ENCODE peak calls at places on chromosome 17, in ten cellular contexts. X, U, R, D, A, Z, W, M, T and Y are unnamed samples.

GRCh38 chr17:44865921-44866320 is 18.2 kb downstream of the HIGD1B start:
- DNase-seq in A (no peak), M (no peak), D (no peak), W (no peak), T (no peak), X (no peak), U (peak), Z (peak), R (no peak), Y (no peak)

GRCh38 chr17:74259667-74260524 is 14.1 kb upstream of the DNAI2 start:
- DNase-seq in W (no peak), A (no peak), M (no peak), U (no peak), D (no peak), R (no peak), T (no peak), Z (peak), X (no peak), Y (no peak)

GRCh38 chr17:7253082-7253481 is 1.1 kb downstream of the ELP5 start:
- DNase-seq in T (no peak), D (no peak), R (no peak), W (no peak), X (no peak), U (no peak), M (no peak), Z (no peak), A (no peak), Y (no peak)

GRCh38 chr17:40456396-40456951 is 13.2 kb downstream of the IGFBP4 start:
- DNase-seq in A (no peak), R (no peak), T (no peak), Z (no peak), W (no peak), D (no peak), M (no peak), U (no peak), X (peak), Y (no peak)

GRCh38 chr17:63838586-63839184 is 3.8 kb downstream of the SMARCD2 start:
- DNase-seq in T (peak), D (no peak), W (no peak), X (peak), M (peak), A (peak), U (no peak), Z (no peak), R (no peak), Y (peak)

GRCh38 chr17:61208301-61209098 is 191.1 kb upstream of the TBX2 start:
- DNase-seq in R (no peak), X (no peak), A (no peak), M (no peak), U (no peak), W (no peak), T (no peak), Z (no peak), D (no peak), Y (no peak)

GRCh38 chr17:80477647-80478478 is 1.5 kb upstream of the NPTX1 start:
- DNase-seq in U (no peak), A (no peak), R (no peak), T (no peak), M (no peak), W (no peak), X (no peak), D (no peak), Z (no peak), Y (no peak)

GRCh38 chr17:72890711-72891110 is 201.8 kb downstream of the SLC39A11 start:
- DNase-seq in D (no peak), X (no peak), M (no peak), A (no peak), W (no peak), Z (peak), R (no peak), U (no peak), T (no peak), Y (no peak)

GRCh38 chr17:82598256-82599011 is 49.8 kb downstream of the WDR45B start:
- DNase-seq in M (no peak), U (peak), X (no peak), W (no peak), T (no peak), D (no peak), A (no peak), R (no peak), Z (peak), Y (no peak)

GRCh38 chr17:43673516-43674323 is 12.0 kb upstream of the MEOX1 start:
- DNase-seq in M (no peak), X (peak), A (peak), U (no peak), T (peak), W (peak), D (peak), Z (peak), R (peak), Y (peak)

GRCh38 chr17:55751720-55752250 is 934 bp downstream of the PCTP start:
- DNase-seq in D (no peak), M (no peak), R (no peak), X (no peak), W (no peak), U (no peak), T (no peak), A (no peak), Z (no peak), Y (no peak)

GRCh38 chr17:22193113-22193512 is 500.8 kb downstream of the KCNJ18 start:
- DNase-seq in D (no peak), X (no peak), W (no peak), U (no peak), M (no peak), R (no peak), T (no peak), Z (no peak), A (no peak), Y (no peak)

GRCh38 chr17:28949185-28950016 is 1.9 kb downstream of the PHF12 start:
- DNase-seq in A (no peak), R (peak), M (no peak), Z (no peak), D (peak), X (peak), U (no peak), T (peak), W (peak), Y (no peak)

GRCh38 chr17:47935961-47936360 is 5.4 kb upstream of the PNPO start:
- DNase-seq in U (peak), X (no peak), Z (peak), M (no peak), W (no peak), D (no peak), A (no peak), T (no peak), R (no peak), Y (no peak)

GRCh38 chr17:72529386-72529785 is 408.6 kb downstream of the SOX9 start:
- DNase-seq in A (no peak), D (no peak), U (no peak), X (no peak), T (no peak), R (no peak), M (no peak), W (no peak), Z (no peak), Y (no peak)

GRCh38 chr17:28406478-28406824 is 439 bp upstream of the SLC46A1 start:
- DNase-seq in T (no peak), A (no peak), Z (no peak), W (no peak), X (no peak), U (no peak), R (no peak), M (no peak), D (no peak), Y (no peak)

GRCh38 chr17:28982191-28982793 is 23.5 kb downstream of the SEZ6 start:
- DNase-seq in W (peak), A (no peak), R (peak), M (no peak), X (no peak), T (peak), U (no peak), D (peak), Z (peak), Y (peak)

GRCh38 chr17:34251186-34251585 is 3.9 kb upstream of the CCL2 start:
- DNase-seq in A (no peak), M (no peak), Z (no peak), X (no peak), T (no peak), R (no peak), U (no peak), W (no peak), D (no peak), Y (no peak)

GRCh38 chr17:69538795-69539194 is 124.3 kb downstream of the MAP2K6 start:
- DNase-seq in W (no peak), D (no peak), R (no peak), U (no peak), A (no peak), T (no peak), M (no peak), X (no peak), Z (no peak), Y (no peak)